ENCODE peak calls at places on chromosomes 4 and X, in ten cellular contexts. K is SW480; R is activated CD8-positive, alpha-beta memory T cell treated with anti-CD3 and anti-CD28 coated beads, Interleukin-2, amount 50 U/mL, for 4 hours; X is ureter; V is fibroblast of lung; C is stimulated activated CD4-positive, alpha-beta T cell treated with anti-CD3 and anti-CD28 coated beads, Interleukin-4, amount 100 ng/mL, for 48 hours; Y is activated T-cell treated with anti-CD3 and anti-CD28 coated beads, Interleukin-2, amount 50 U/mL, for 24 hours; A is GM13976; S is omental fat pad; B is heart left ventricle. N is an unnamed sample.
A peak's percentile ranks its signal among the peaks of the same experiment; 100 is the strongest.

GRCh38 chrX:46444011-46444410 is 101.2 kb downstream of the ZNF674 start:
- DNase-seq in A (no peak), K (peak; percentile 93), B (no peak), R (no peak), Y (no peak), C (no peak), V (peak; percentile 92), X (no peak), S (no peak), N (no peak)

GRCh38 chrX:15334561-15334960 is 762 bp downstream of the PIGA start:
- DNase-seq in C (no peak), S (no peak), B (no peak), K (no peak), R (no peak), Y (no peak), A (peak; percentile 29), V (peak; percentile 29), X (no peak), N (no peak)

GRCh38 chr4:99943904-99944437 is 2.4 kb downstream of the DNAJB14 start:
- DNase-seq in V (no peak), B (no peak), S (no peak), A (no peak), R (no peak), C (no peak), Y (no peak), K (no peak), X (no peak), N (no peak)

GRCh38 chr4:14917305-14917647 is 85.0 kb upstream of the CPEB2 start:
- DNase-seq in V (no peak), S (no peak), X (no peak), B (peak; percentile 24), Y (no peak), C (no peak), R (no peak), K (no peak), A (no peak), N (no peak)

GRCh38 chrX:107787827-107788226 is 10.3 kb downstream of the NCBP2L start:
- DNase-seq in V (peak; percentile 10), Y (no peak), S (no peak), C (no peak), R (no peak), K (no peak), A (no peak), B (no peak), X (no peak), N (no peak)

GRCh38 chrX:130085551-130085986 is 24.7 kb downstream of the ELF4 start:
- DNase-seq in X (no peak), R (no peak), A (no peak), B (no peak), C (no peak), K (no peak), S (no peak), Y (no peak), V (peak; percentile 21), N (no peak)

GRCh38 chrX:44011505-44011904 is 38.3 kb upstream of the NDP start:
- DNase-seq in K (no peak), Y (no peak), V (no peak), B (no peak), S (no peak), C (no peak), X (no peak), A (no peak), R (no peak), N (no peak)

GRCh38 chrX:111083101-111083500 is 12.9 kb upstream of the PAK3 start:
- DNase-seq in A (no peak), Y (no peak), S (no peak), X (no peak), B (no peak), V (peak; percentile 75), K (no peak), C (no peak), R (no peak), N (no peak)

GRCh38 chrX:150984164-150984824 is 1.2 kb downstream of the HMGB3 start:
- DNase-seq in Y (peak; percentile 40), B (no peak), R (no peak), S (no peak), C (no peak), K (no peak), V (no peak), X (no peak), A (no peak), N (no peak)

GRCh38 chr4:169640261-169640880 is 20.0 kb downstream of the CLCN3 start:
- DNase-seq in R (no peak), X (no peak), K (no peak), C (no peak), V (peak; percentile 67), S (no peak), B (no peak), A (no peak), Y (no peak), N (no peak)

GRCh38 chr4:185700635-185701034 is 111.4 kb downstream of the SORBS2 start:
- DNase-seq in C (no peak), V (no peak), B (no peak), Y (no peak), K (no peak), A (no peak), R (no peak), X (no peak), S (no peak), N (no peak)

GRCh38 chr4:139455187-139455586 is 1.3 kb downstream of the RAB33B start:
- DNase-seq in Y (no peak), K (peak; percentile 20), C (no peak), X (no peak), B (no peak), R (no peak), V (no peak), S (no peak), A (no peak), N (no peak)

GRCh38 chrX:72273718-72274117 is 3.3 kb downstream of the RPS4X start:
- DNase-seq in S (no peak), V (no peak), A (no peak), X (no peak), R (no peak), Y (no peak), B (no peak), C (no peak), K (no peak), N (no peak)

GRCh38 chrX:123236868-123237267 is 52.8 kb downstream of the GRIA3 start:
- DNase-seq in V (peak; percentile 9), R (no peak), A (no peak), Y (no peak), B (no peak), X (no peak), K (no peak), S (no peak), C (no peak), N (no peak)

GRCh38 chrX:85365370-85365995 is 14.0 kb downstream of the POF1B start:
- DNase-seq in K (no peak), X (no peak), S (no peak), C (no peak), B (no peak), V (no peak), Y (no peak), A (no peak), R (no peak), N (no peak)

GRCh38 chrX:101160001-101160400 is 59.6 kb upstream of the DRP2 start:
- DNase-seq in K (no peak), B (no peak), Y (no peak), R (no peak), V (peak; percentile 8), S (no peak), C (no peak), X (no peak), A (no peak), N (no peak)

GRCh38 chrX:24479924-24480722 is 15.0 kb downstream of the PDK3 start:
- DNase-seq in S (no peak), R (peak; percentile 62), V (no peak), X (peak; percentile 55), Y (peak; percentile 64), C (peak; percentile 20), A (peak; percentile 64), K (peak; percentile 58), B (peak; percentile 33), N (no peak)

GRCh38 chr4:3702551-3703221 is 63.5 kb upstream of the ADRA2C start:
- DNase-seq in K (no peak), S (no peak), X (no peak), C (no peak), Y (no peak), A (no peak), R (no peak), B (no peak), V (no peak), N (no peak)

GRCh38 chr4:84493092-84493850 is 5.8 kb downstream of the NKX6-1 start:
- DNase-seq in V (peak; percentile 42), S (no peak), R (no peak), X (no peak), K (peak; percentile 44), B (no peak), Y (no peak), A (no peak), C (no peak), N (peak; percentile 32)

GRCh38 chr4:108738307-108738706 is 24.5 kb downstream of the ETNPPL start:
- DNase-seq in V (peak; percentile 48), A (no peak), K (no peak), B (no peak), Y (no peak), X (no peak), C (no peak), R (no peak), S (no peak), N (no peak)

GRCh38 chr4:142690764-142691163 is 155.3 kb downstream of the INPP4B start:
- DNase-seq in K (no peak), R (no peak), S (no peak), B (no peak), C (no peak), X (no peak), Y (no peak), A (no peak), V (no peak), N (no peak)

GRCh38 chrX:12011075-12011474 is 127.2 kb upstream of the FRMPD4 start:
- DNase-seq in B (no peak), K (no peak), C (no peak), Y (no peak), S (no peak), R (no peak), X (no peak), A (no peak), V (peak; percentile 53), N (no peak)

GRCh38 chr4:5517372-5517771 is 191.0 kb downstream of the EVC2 start:
- DNase-seq in V (peak; percentile 45), S (no peak), K (no peak), X (no peak), Y (no peak), A (no peak), B (no peak), R (no peak), C (no peak), N (no peak)

GRCh38 chr4:16269742-16270522 is 43.7 kb upstream of the TAPT1 start:
- DNase-seq in X (no peak), S (no peak), B (no peak), Y (no peak), V (peak; percentile 97), C (no peak), A (no peak), K (no peak), R (no peak), N (no peak)

GRCh38 chr4:15130441-15130840 is 128.2 kb downstream of the CPEB2 start:
- DNase-seq in B (no peak), X (no peak), A (no peak), R (no peak), V (no peak), K (no peak), C (no peak), S (no peak), Y (no peak), N (no peak)

GRCh38 chrX:17654116-17654515 is 83.2 kb upstream of the SCML1 start:
- DNase-seq in B (no peak), Y (peak; percentile 52), C (no peak), S (no peak), R (peak; percentile 50), X (no peak), K (no peak), A (no peak), V (no peak), N (no peak)

GRCh38 chr4:3880595-3881120 is 114.5 kb downstream of the ADRA2C start:
- DNase-seq in S (peak; percentile 37), K (peak; percentile 77), Y (peak; percentile 82), A (peak; percentile 84), B (peak; percentile 68), R (peak; percentile 68), C (peak; percentile 72), X (peak; percentile 81), V (peak; percentile 39), N (no peak)

GRCh38 chrX:13144927-13145659 is 100.7 kb upstream of the FAM9C start:
- DNase-seq in S (no peak), K (no peak), R (no peak), B (no peak), Y (no peak), C (no peak), A (no peak), V (peak; percentile 30), X (no peak), N (no peak)

N was measured in vagina.